ENCODE peak calls at places on chromosomes 2 and 18, in six cellular contexts. B, H, Q, V, A and K are unnamed samples.

GRCh38 chr2:7182525-7182924 is 265.3 kb downstream of the RNF144A start:
- DNase-seq in V (no peak), A (no peak), H (no peak), Q (no peak), B (no peak), K (no peak)

GRCh38 chr2:56582570-56582969 is 398.8 kb downstream of the CCDC85A start:
- DNase-seq in B (no peak), H (no peak), A (no peak), V (no peak), Q (no peak), K (no peak)

GRCh38 chr2:7745369-7745768 is 828.2 kb downstream of the RNF144A start:
- DNase-seq in Q (no peak), A (no peak), B (no peak), V (no peak), H (no peak), K (no peak)

GRCh38 chr18:76860411-76860810 is 38.1 kb downstream of the ZNF236 start:
- DNase-seq in A (no peak), Q (no peak), V (no peak), B (peak; percentile 36), H (no peak), K (no peak)

GRCh38 chr2:158061763-158062162 is 39.9 kb upstream of the UPP2 start:
- DNase-seq in H (no peak), V (no peak), A (no peak), B (no peak), Q (no peak), K (no peak)

GRCh38 chr2:111687911-111688310 is 196.1 kb downstream of the ANAPC1 start:
- DNase-seq in V (no peak), B (no peak), H (no peak), A (no peak), Q (no peak), K (no peak)

GRCh38 chr2:50401772-50402653 is 629.9 kb downstream of the NRXN1 start:
- DNase-seq in B (peak; percentile 69), Q (no peak), H (peak; percentile 32), A (peak; percentile 56), V (no peak), K (peak; percentile 23)

GRCh38 chr2:234243871-234244565 is 193.5 kb downstream of the SPP2 start:
- DNase-seq in B (peak; percentile 64), Q (no peak), H (no peak), V (no peak), A (no peak), K (no peak)

GRCh38 chr2:214051585-214051984 is 359.3 kb upstream of the VWC2L start:
- DNase-seq in Q (no peak), A (no peak), V (no peak), H (no peak), B (no peak), K (no peak)

GRCh38 chr2:48377646-48378045 is 152.3 kb upstream of the STON1 start:
- DNase-seq in Q (no peak), H (no peak), B (no peak), A (no peak), V (no peak), K (no peak)

GRCh38 chr2:86023366-86023712 is 82.3 kb downstream of the POLR1A start:
- DNase-seq in V (no peak), Q (no peak), B (no peak), H (no peak), A (no peak), K (no peak)

GRCh38 chr2:239319261-239319661 is 81.6 kb downstream of the HDAC4 start:
- DNase-seq in V (no peak), A (no peak), H (no peak), B (peak; percentile 51), Q (no peak), K (no peak)

GRCh38 chr2:191215666-191216065 is 29.5 kb upstream of the MYO1B start:
- DNase-seq in V (no peak), H (no peak), Q (no peak), B (peak; percentile 21), A (no peak), K (no peak)

GRCh38 chr2:10514743-10515142 is 66.6 kb upstream of the ODC1 start:
- DNase-seq in A (no peak), Q (no peak), B (peak; percentile 97), V (no peak), H (peak; percentile 96), K (no peak)